ENCODE peak calls at places on chromosomes 6 and 20, in nine cellular contexts. G, S, Q, N, A, R, M, B and J are unnamed samples.

GRCh38 chr20:62258499-62259293 is 20.4 kb downstream of the OSBPL2 start:
- DNase-seq in G (peak), S (no peak), Q (peak), N (peak), A (peak), R (peak), M (no peak), B (no peak), J (no peak)

GRCh38 chr6:54515013-54515412 is 206.8 kb downstream of the TINAG start:
- DNase-seq in G (no peak), S (no peak), Q (no peak), N (no peak), A (peak), R (no peak), M (no peak), B (no peak), J (no peak)

GRCh38 chr6:139536751-139537617 is 162.5 kb upstream of the CITED2 start:
- DNase-seq in G (no peak), S (no peak), Q (no peak), N (no peak), A (no peak), R (peak), M (no peak), B (no peak), J (no peak)

GRCh38 chr6:11773013-11773412 is 5.6 kb downstream of the ADTRP start:
- DNase-seq in G (no peak), S (no peak), Q (no peak), N (no peak), A (no peak), R (no peak), M (no peak), B (no peak), J (no peak)

GRCh38 chr6:27479319-27480182 is 6.6 kb upstream of the ZNF184 start:
- DNase-seq in G (peak), S (peak), Q (peak), N (peak), A (peak), R (peak), M (peak), B (peak), J (peak)

GRCh38 chr20:5168582-5169396 is 42.0 kb downstream of the CDS2 start:
- DNase-seq in G (no peak), S (peak), Q (peak), N (no peak), A (peak), R (peak), M (no peak), B (no peak), J (no peak)

GRCh38 chr6:168370310-168370991 is 50.9 kb upstream of the DACT2 start:
- DNase-seq in G (no peak), S (no peak), Q (no peak), N (peak), A (no peak), R (peak), M (peak), B (peak), J (peak)

GRCh38 chr6:72425003-72425681 is 196.7 kb upstream of the KCNQ5 start:
- DNase-seq in G (peak), S (no peak), Q (peak), N (no peak), A (peak), R (peak), M (no peak), B (no peak), J (no peak)

GRCh38 chr6:35722121-35722761 is 14.6 kb upstream of the ARMC12 start:
- DNase-seq in G (no peak), S (no peak), Q (no peak), N (peak), A (no peak), R (peak), M (peak), B (peak), J (no peak)

GRCh38 chr6:44086931-44087574 is 40.2 kb downstream of the MRPL14 start:
- DNase-seq in G (no peak), S (no peak), Q (no peak), N (peak), A (no peak), R (peak), M (peak), B (no peak), J (no peak)

GRCh38 chr20:584375-585301 is 25.5 kb downstream of the TCF15 start:
- DNase-seq in G (no peak), S (no peak), Q (no peak), N (no peak), A (no peak), R (no peak), M (no peak), B (no peak), J (no peak)

GRCh38 chr6:5493806-5494205 is 232.5 kb downstream of the FARS2 start:
- DNase-seq in G (no peak), S (no peak), Q (no peak), N (no peak), A (no peak), R (no peak), M (no peak), B (no peak), J (no peak)

GRCh38 chr6:147741419-147741818 is 232.9 kb downstream of the SAMD5 start:
- DNase-seq in G (no peak), S (no peak), Q (no peak), N (no peak), A (no peak), R (peak), M (no peak), B (no peak), J (no peak)

GRCh38 chr6:129475477-129476247 is 234.3 kb downstream of the ARHGAP18 start:
- DNase-seq in G (no peak), S (no peak), Q (no peak), N (no peak), A (no peak), R (no peak), M (no peak), B (no peak), J (no peak)

GRCh38 chr6:109343518-109343917 is 38.7 kb downstream of the CD164 start:
- DNase-seq in G (no peak), S (no peak), Q (no peak), N (no peak), A (no peak), R (no peak), M (no peak), B (no peak), J (no peak)

GRCh38 chr20:64144144-64144912 is 19.9 kb upstream of the MYT1 start:
- DNase-seq in G (no peak), S (no peak), Q (no peak), N (no peak), A (no peak), R (no peak), M (no peak), B (peak), J (no peak)

GRCh38 chr6:21163110-21163837 is 430.3 kb upstream of the SOX4 start:
- DNase-seq in G (peak), S (no peak), Q (peak), N (no peak), A (peak), R (peak), M (no peak), B (no peak), J (no peak)

GRCh38 chr6:158047120-158047518 is 65.5 kb downstream of the SYNJ2 start:
- DNase-seq in G (peak), S (no peak), Q (peak), N (peak), A (peak), R (no peak), M (no peak), B (peak), J (peak)

GRCh38 chr20:51432251-51432784 is 110.2 kb downstream of the NFATC2 start:
- DNase-seq in G (no peak), S (no peak), Q (no peak), N (no peak), A (no peak), R (no peak), M (no peak), B (no peak), J (no peak)

GRCh38 chr20:51432875-51433274 is 109.6 kb downstream of the NFATC2 start:
- DNase-seq in G (no peak), S (no peak), Q (no peak), N (no peak), A (no peak), R (no peak), M (no peak), B (no peak), J (no peak)

GRCh38 chr20:51437182-51437923 is 105.2 kb downstream of the NFATC2 start:
- DNase-seq in G (no peak), S (no peak), Q (no peak), N (no peak), A (no peak), R (no peak), M (no peak), B (no peak), J (no peak)

GRCh38 chr20:51434026-51434425 is 108.5 kb downstream of the NFATC2 start:
- DNase-seq in G (no peak), S (no peak), Q (no peak), N (no peak), A (no peak), R (no peak), M (no peak), B (no peak), J (no peak)

GRCh38 chr20:51434556-51435256 is 107.8 kb downstream of the NFATC2 start:
- DNase-seq in G (peak), S (no peak), Q (peak), N (no peak), A (peak), R (peak), M (no peak), B (no peak), J (no peak)
- TF ChIP-seq CTCF in G (no peak), S (no peak), Q (no peak), N (no peak), A (no peak), R (no peak), M (no peak), B (no peak), J (no peak)

GRCh38 chr20:58188496-58188895 is 40.0 kb downstream of the ANKRD60 start:
- DNase-seq in G (no peak), S (no peak), Q (no peak), N (no peak), A (no peak), R (no peak), M (no peak), B (no peak), J (no peak)
- TF ChIP-seq CTCF in G (peak), S (no peak), Q (no peak), N (no peak), A (no peak), R (no peak), M (no peak), B (no peak), J (no peak)

GRCh38 chr20:57462781-57463180 is 62.2 kb downstream of the CTCFL start:
- DNase-seq in G (no peak), S (no peak), Q (no peak), N (no peak), A (no peak), R (no peak), M (no peak), B (no peak), J (no peak)

GRCh38 chr20:57465943-57466342 is 59.0 kb downstream of the CTCFL start:
- DNase-seq in G (no peak), S (no peak), Q (no peak), N (no peak), A (no peak), R (no peak), M (no peak), B (no peak), J (no peak)

GRCh38 chr20:57461726-57462125 is 63.2 kb downstream of the CTCFL start:
- DNase-seq in G (no peak), S (no peak), Q (no peak), N (no peak), A (no peak), R (no peak), M (no peak), B (no peak), J (no peak)

GRCh38 chr20:57465486-57465885 is 59.5 kb downstream of the CTCFL start:
- DNase-seq in G (no peak), S (no peak), Q (no peak), N (no peak), A (no peak), R (no peak), M (no peak), B (no peak), J (no peak)

GRCh38 chr20:57464642-57465211 is 60.2 kb downstream of the CTCFL start:
- DNase-seq in G (peak), S (no peak), Q (peak), N (peak), A (no peak), R (peak), M (no peak), B (no peak), J (no peak)
- TF ChIP-seq CTCF in G (peak), S (peak), Q (peak), N (peak), A (no peak), R (peak), M (no peak), B (no peak), J (no peak)

GRCh38 chr6:3744211-3744900 is 7.2 kb downstream of the PXDC1 start:
- DNase-seq in G (no peak), S (no peak), Q (no peak), N (no peak), A (no peak), R (peak), M (no peak), B (peak), J (no peak)
- TF ChIP-seq CTCF in G (no peak), S (no peak), Q (no peak), N (no peak), A (no peak), R (no peak), M (no peak), B (no peak), J (no peak)

DNA sequence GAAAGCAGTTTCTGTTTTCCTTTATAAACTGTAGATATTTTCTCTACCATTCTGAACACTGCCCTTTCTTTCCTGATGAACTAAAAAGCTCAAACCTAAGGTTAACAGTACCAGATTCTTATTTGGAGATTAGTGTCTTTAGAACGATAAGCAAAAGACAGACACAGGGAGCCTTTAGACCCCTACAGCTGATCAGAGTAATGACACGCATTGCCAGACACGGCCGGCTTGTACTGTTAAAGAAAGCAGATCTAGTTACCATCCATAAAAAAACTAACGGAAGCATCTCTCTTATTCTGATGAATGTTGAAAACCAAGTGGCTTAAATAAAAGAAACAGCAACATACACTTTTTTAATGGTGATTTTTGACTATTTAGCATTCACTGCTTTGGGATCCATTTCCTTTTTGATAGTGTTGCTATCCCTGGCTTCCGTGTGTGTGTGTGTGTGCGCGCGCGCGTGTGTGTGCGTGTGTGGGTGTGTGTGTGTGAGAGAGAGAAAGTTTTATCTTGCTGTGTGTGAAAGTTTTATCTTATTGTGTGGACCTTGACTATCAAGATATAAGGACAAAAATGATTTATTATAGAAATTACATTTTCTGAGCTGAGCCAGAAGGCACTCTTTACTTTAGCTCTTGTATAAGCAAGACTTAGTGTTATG is 95.6 kb upstream of the SLC35B3 start:
- DNase-seq in G (no peak), S (no peak), Q (no peak), N (no peak), A (no peak), R (no peak), M (no peak), B (no peak), J (no peak)
- TF ChIP-seq CTCF in G (no peak), S (no peak), Q (no peak), N (no peak), A (no peak), R (no peak), M (no peak), B (no peak), J (no peak)

DNA sequence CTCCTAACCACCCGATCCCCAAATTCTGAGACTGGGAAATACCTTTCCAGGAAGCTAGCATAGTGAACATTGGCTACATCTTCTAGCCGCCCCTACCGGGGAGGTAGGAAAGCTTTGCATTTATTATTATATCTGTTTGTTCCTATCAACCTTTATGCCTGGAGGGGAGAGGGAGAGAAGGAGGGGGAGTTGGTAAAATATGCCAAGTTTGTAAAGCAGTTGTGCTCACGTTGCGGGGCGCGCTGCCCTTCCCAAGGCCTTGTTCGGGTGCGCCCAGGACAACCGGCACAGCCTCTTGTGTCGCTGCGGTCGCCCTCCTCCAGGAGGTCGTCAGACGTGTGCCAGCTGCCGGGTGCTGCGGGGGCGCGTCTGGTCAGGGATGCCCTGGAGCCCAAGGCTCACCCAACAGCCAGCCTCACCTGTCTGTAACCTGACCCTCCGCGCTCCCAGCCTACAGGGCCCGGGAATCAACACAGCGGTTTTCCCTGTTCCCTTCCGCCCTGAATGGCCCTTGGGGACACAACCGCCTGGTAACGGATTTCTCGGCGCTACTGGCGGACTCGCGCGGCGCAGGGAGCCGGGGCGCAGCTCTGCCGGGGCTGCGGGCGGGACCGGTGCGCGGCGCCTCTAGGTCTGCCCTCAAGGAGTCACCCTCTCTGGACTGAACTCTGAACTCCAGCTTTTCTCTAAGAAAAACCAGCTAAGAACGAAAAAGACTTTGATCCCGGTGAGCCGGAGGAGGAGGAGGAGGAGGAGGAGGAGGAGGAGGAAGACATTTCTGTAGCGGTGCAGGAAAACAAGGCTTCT is 1.1 kb upstream of the OVOL2 start:
- DNase-seq in G (no peak), S (no peak), Q (no peak), N (no peak), A (no peak), R (no peak), M (no peak), B (no peak), J (no peak)
- TF ChIP-seq CTCF in G (no peak), S (peak), Q (no peak), N (no peak), A (no peak), R (no peak), M (no peak), B (no peak), J (no peak)

DNA sequence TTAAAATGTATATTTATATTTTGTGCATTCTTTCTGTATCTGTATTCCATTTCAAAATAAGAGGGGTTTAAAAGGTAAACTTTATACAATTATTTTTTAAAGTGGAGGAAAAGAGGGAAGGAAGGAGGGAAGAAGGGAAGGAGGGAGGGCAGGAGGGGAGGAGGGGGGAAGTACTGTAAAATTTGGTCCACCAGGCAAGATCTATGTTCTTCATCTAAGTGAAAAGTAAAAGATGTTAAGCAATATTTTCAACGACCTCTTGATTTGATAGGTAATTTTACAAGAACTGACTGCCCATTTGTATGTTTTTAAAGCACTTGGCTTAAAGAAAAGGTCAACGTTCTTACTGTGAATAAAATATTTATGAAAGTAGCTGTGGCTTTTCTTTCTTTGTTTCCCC is 29.8 kb upstream of the PCSK2 start:
- DNase-seq in G (no peak), S (no peak), Q (no peak), N (no peak), A (no peak), R (no peak), M (no peak), B (no peak), J (no peak)
- TF ChIP-seq CTCF in G (no peak), S (no peak), Q (no peak), N (no peak), A (no peak), R (no peak), M (no peak), B (no peak), J (no peak)

GRCh38 chr6:120056085-120056484 is 706.5 kb upstream of the MAN1A1 start:
- DNase-seq in G (no peak), S (no peak), Q (no peak), N (no peak), A (no peak), R (no peak), M (no peak), B (no peak), J (no peak)
- TF ChIP-seq CTCF in G (peak), S (no peak), Q (peak), N (no peak), A (no peak), R (peak), M (no peak), B (no peak), J (no peak)

GRCh38 chr20:32997431-32997830 is 6.8 kb downstream of the SUN5 start:
- DNase-seq in G (no peak), S (no peak), Q (no peak), N (no peak), A (no peak), R (no peak), M (no peak), B (no peak), J (no peak)

GRCh38 chr20:32993484-32994050 is 10.7 kb downstream of the SUN5 start:
- DNase-seq in G (no peak), S (no peak), Q (no peak), N (no peak), A (no peak), R (no peak), M (no peak), B (no peak), J (no peak)

GRCh38 chr20:32999603-33000250 is 4.5 kb downstream of the SUN5 start:
- DNase-seq in G (no peak), S (no peak), Q (no peak), N (no peak), A (no peak), R (peak), M (no peak), B (no peak), J (no peak)

GRCh38 chr20:32992015-32992641 is 12.1 kb downstream of the SUN5 start:
- DNase-seq in G (no peak), S (no peak), Q (no peak), N (no peak), A (no peak), R (no peak), M (no peak), B (no peak), J (no peak)

GRCh38 chr20:32995802-32996201 is 8.4 kb downstream of the SUN5 start:
- DNase-seq in G (no peak), S (no peak), Q (no peak), N (no peak), A (no peak), R (no peak), M (no peak), B (no peak), J (no peak)
- TF ChIP-seq CTCF in G (no peak), S (no peak), Q (peak), N (no peak), A (no peak), R (no peak), M (no peak), B (no peak), J (no peak)

GRCh38 chr6:10404107-10404798 is 10.6 kb downstream of the TFAP2A start:
- DNase-seq in G (peak), S (peak), Q (peak), N (peak), A (peak), R (peak), M (peak), B (peak), J (peak)
- TF ChIP-seq CTCF in G (peak), S (peak), Q (peak), N (no peak), A (no peak), R (no peak), M (no peak), B (peak), J (no peak)